ENCODE peak calls at places on chromosomes 3 and 15, in five cellular contexts. T is stimulated activated CD8-positive, alpha-beta memory T cell treated with anti-CD3 and anti-CD28 coated beads, Interleukin-12 subunit alpha, Interleukin-12 subunit beta, amount 100 ng/mL, for 1 hour; W is activated naive CD8-positive, alpha-beta T cell treated with anti-CD3 and anti-CD28 coated beads, Interleukin-2, amount 50 U/mL, for 24 hours; A is adipocyte; G is naive thymus-derived CD4-positive, alpha-beta T cell. Z is an unnamed sample.

GRCh38 chr15:50055333-50056278 is 63.4 kb downstream of the ATP8B4 start:
- DNase-seq in T (no peak), W (no peak), A (peak), G (no peak), Z (no peak)

GRCh38 chr15:47485419-47485818 is 231.9 kb upstream of the SEMA6D start:
- DNase-seq in T (no peak), W (no peak), A (no peak), G (no peak), Z (no peak)

GRCh38 chr3:193347507-193348501 is 30.7 kb downstream of the ATP13A5 start:
- DNase-seq in T (no peak), W (no peak), A (no peak), G (no peak), Z (no peak)

GRCh38 chr3:148723591-148723990 is 25.9 kb downstream of the AGTR1 start:
- DNase-seq in T (no peak), W (no peak), A (peak), G (no peak), Z (no peak)

GRCh38 chr3:23810342-23811116 is 4.8 kb downstream of the UBE2E1 start:
- DNase-seq in T (no peak), W (peak), A (peak), G (peak), Z (no peak)

GRCh38 chr3:19954676-19955075 is 7.8 kb downstream of the RAB5A start:
- DNase-seq in T (no peak), W (no peak), A (no peak), G (no peak), Z (no peak)

GRCh38 chr15:48471073-48471472 is 139.8 kb downstream of the DUT start:
- DNase-seq in T (no peak), W (no peak), A (no peak), G (no peak), Z (no peak)

GRCh38 chr3:98655666-98656065 is 62.3 kb upstream of the CPOX start:
- DNase-seq in T (no peak), W (no peak), A (no peak), G (no peak), Z (no peak)

GRCh38 chr3:29488922-29489321 is 208.1 kb downstream of the RBMS3 start:
- DNase-seq in T (no peak), W (no peak), A (no peak), G (no peak), Z (no peak)